ENCODE peak calls at places on chromosomes 6 and 20, in five cellular contexts. F is OCI-LY7; P is CD8-positive, alpha-beta memory T cell; C is Peyer's patch; B is mesenchymal stem cell. E is an unnamed sample. For H3K4me1, the result is how much of the 10 kb centered on the place peaks cover.

GRCh38 chr6:31829633-31830492 is 2.3 kb downstream of the HSPA1B start:
- DNase-seq in F (peak), P (no peak), C (no peak), B (peak), E (no peak)

GRCh38 chr20:46132705-46133120 is 14.6 kb downstream of the CD40 start:
- DNase-seq in F (peak), P (peak), C (peak), B (peak), E (peak)

GRCh38 chr6:166351715-166352285 is 9.5 kb upstream of the SFT2D1 start:
- DNase-seq in F (peak), P (no peak), C (no peak), B (no peak), E (no peak)

GRCh38 chr6:150156460-150156859 is 13.6 kb downstream of the PPP1R14C start:
- DNase-seq in F (no peak), P (no peak), C (no peak), B (no peak), E (no peak)

GRCh38 chr20:6703047-6703446 is 64.4 kb upstream of the BMP2 start:
- DNase-seq in F (no peak), P (no peak), C (no peak), B (no peak), E (no peak)

GRCh38 chr6:158688860-158689259 is 39.0 kb downstream of the SYTL3 start:
- DNase-seq in F (no peak), P (no peak), C (no peak), B (no peak), E (no peak)

GRCh38 chr6:25489399-25489798 is 162.6 kb upstream of the SCGN start:
- DNase-seq in F (peak), P (no peak), C (no peak), B (no peak), E (no peak)

GRCh38 chr6:424741-425417 is 33.3 kb downstream of the IRF4 start:
- DNase-seq in F (no peak), P (no peak), C (no peak), B (no peak), E (no peak)

GRCh38 chr20:17881741-17882064 is 86.9 kb downstream of the SNX5 start:
- DNase-seq in F (no peak), P (no peak), C (no peak), B (no peak), E (no peak)

GRCh38 chr6:46501136-46502089 is 10.2 kb upstream of the RCAN2 start:
- DNase-seq in F (no peak), P (no peak), C (no peak), B (no peak), E (no peak)

GRCh38 chr6:142377112-142377848 is 75.5 kb downstream of the ADGRG6 start:
- DNase-seq in F (no peak), P (no peak), C (no peak), B (peak), E (no peak)

GRCh38 chr20:37349517-37350491 is 3.9 kb downstream of the SRC start:
- DNase-seq in F (no peak), P (no peak), C (no peak), B (peak), E (no peak)

GRCh38 chr6:3376888-3377535 is 79.8 kb downstream of the SLC22A23 start:
- DNase-seq in F (no peak), P (no peak), C (no peak), B (no peak), E (no peak)

GRCh38 chr6:15588966-15589634 is 73.7 kb downstream of the DTNBP1 start:
- DNase-seq in F (no peak), P (no peak), C (no peak), B (peak), E (no peak)

GRCh38 chr20:23136893-23137745 is 51.0 kb upstream of the CD93 start:
- DNase-seq in F (no peak), P (no peak), C (no peak), B (no peak), E (no peak)

GRCh38 chr6:109075934-109076333 is 18.7 kb downstream of the SESN1 start:
- DNase-seq in F (no peak), P (no peak), C (no peak), B (peak), E (no peak)

GRCh38 chr6:154440022-154440421 is 70.5 kb downstream of the CNKSR3 start:
- DNase-seq in F (no peak), P (no peak), C (no peak), B (no peak), E (no peak)

GRCh38 chr20:3171391-3172125 is 1.8 kb downstream of the LZTS3 start:
- DNase-seq in F (no peak), P (no peak), C (no peak), B (no peak), E (no peak)

GRCh38 chr6:137910424-137910834 is 43.4 kb downstream of the TNFAIP3 start:
- DNase-seq in F (no peak), P (no peak), C (no peak), B (no peak), E (no peak)

GRCh38 chr6:137873273-137873762 is 6.3 kb downstream of the TNFAIP3 start:
- DNase-seq in F (no peak), P (peak), C (peak), B (peak), E (peak)

GRCh38 chr20:58877374-58878360 is 25.2 kb downstream of the GNAS start:
- DNase-seq in F (no peak), P (no peak), C (no peak), B (no peak), E (no peak)

GRCh38 chr20:4151342-4151741 is 136.0 kb upstream of the RNF24 start:
- DNase-seq in F (no peak), P (no peak), C (no peak), B (no peak), E (no peak)

GRCh38 chr6:22036699-22037098 is 260.1 kb downstream of the PRL start:
- DNase-seq in F (no peak), P (no peak), C (no peak), B (no peak), E (no peak)

GRCh38 chr6:170095273-170095976 is 195.5 kb downstream of the DLL1 start:
- DNase-seq in F (no peak), P (no peak), C (peak), B (no peak), E (no peak)

GRCh38 chr6:5466459-5466858 is 205.1 kb downstream of the FARS2 start:
- DNase-seq in F (no peak), P (no peak), C (no peak), B (peak), E (no peak)

GRCh38 chr6:136779682-136780081 is 12.6 kb downstream of the MAP3K5 start:
- DNase-seq in F (no peak), P (no peak), C (no peak), B (no peak), E (no peak)
- H3K4me1 ChIP-seq in F (under half), P (under half), C (under half), B (under half), E (under half)

GRCh38 chr20:50645253-50646068 is 45.9 kb downstream of the RIPOR3 start:
- DNase-seq in F (no peak), P (no peak), C (peak), B (peak), E (no peak)
- H3K27ac ChIP-seq in F (no peak), P (no peak), C (peak), B (peak), E (no peak)

GRCh38 chr6:152976749-152977148 is 6.1 kb downstream of the FBXO5 start:
- DNase-seq in F (no peak), P (no peak), C (no peak), B (peak), E (no peak)

GRCh38 chr6:152969688-152970418 is 13.0 kb downstream of the FBXO5 start:
- DNase-seq in F (no peak), P (no peak), C (no peak), B (no peak), E (no peak)

GRCh38 chr6:152978058-152978457 is 4.8 kb downstream of the FBXO5 start:
- DNase-seq in F (no peak), P (no peak), C (no peak), B (peak), E (no peak)

GRCh38 chr6:152975204-152975915 is 7.5 kb downstream of the FBXO5 start:
- DNase-seq in F (peak), P (no peak), C (no peak), B (peak), E (no peak)

DNA sequence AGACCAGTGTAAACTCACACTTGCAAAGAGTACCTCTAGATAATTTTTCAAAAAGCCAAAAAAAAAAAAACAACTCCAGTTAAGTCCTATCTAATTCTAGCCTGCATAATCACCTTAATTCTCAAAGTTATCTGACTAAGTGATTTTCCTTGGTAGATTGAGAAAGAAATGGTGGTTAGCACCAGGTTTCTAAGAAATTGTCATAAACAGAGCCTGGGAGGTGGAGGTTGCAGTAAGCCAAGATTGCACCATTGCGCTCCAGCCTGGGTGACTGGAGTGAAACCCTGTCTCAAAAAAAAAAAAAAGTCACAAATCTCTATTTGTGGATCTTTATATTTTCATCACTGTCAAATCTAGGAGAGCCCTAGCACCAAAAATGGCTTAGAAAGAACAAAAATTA is 8.9 kb downstream of the FBXO5 start:
- DNase-seq in F (no peak), P (no peak), C (no peak), B (no peak), E (no peak)
- H3K4me3 ChIP-seq in F (peak), P (no peak), C (no peak), B (no peak), E (no peak)

GRCh38 chr6:105642708-105643107 is 239.8 kb upstream of the PREP start:
- DNase-seq in F (no peak), P (no peak), C (no peak), B (peak), E (no peak)

GRCh38 chr6:105646391-105646867 is 243.5 kb upstream of the PREP start:
- DNase-seq in F (no peak), P (peak), C (peak), B (peak), E (peak)

GRCh38 chr6:105645958-105646357 is 243.1 kb upstream of the PREP start:
- DNase-seq in F (no peak), P (no peak), C (no peak), B (no peak), E (no peak)

GRCh38 chr6:105644073-105644489 is 241.2 kb upstream of the PREP start:
- DNase-seq in F (no peak), P (no peak), C (no peak), B (peak), E (no peak)

DNA sequence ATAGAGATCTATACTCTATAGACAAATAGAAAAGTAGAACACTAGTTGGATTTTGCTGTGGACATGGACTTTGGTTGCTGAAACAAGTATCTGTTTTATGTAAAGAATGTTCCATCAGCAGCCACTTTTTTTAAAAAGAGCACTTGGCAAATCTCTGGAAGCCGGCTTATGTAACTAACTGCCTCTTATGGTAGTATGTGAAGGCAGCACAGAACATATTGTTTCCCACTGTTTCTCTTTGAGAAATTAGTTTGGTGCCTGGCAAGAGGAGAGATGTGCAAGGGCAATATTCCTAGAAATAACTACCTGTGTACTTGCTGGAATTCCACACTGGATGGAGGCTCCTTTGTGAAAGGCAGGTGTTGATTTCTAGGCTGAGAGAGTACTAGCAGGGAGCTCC is 242.3 kb upstream of the PREP start:
- DNase-seq in F (no peak), P (no peak), C (no peak), B (no peak), E (no peak)
- H3K4me1 ChIP-seq in F (under half), P (half or more), C (under half), B (under half), E (under half)

DNA sequence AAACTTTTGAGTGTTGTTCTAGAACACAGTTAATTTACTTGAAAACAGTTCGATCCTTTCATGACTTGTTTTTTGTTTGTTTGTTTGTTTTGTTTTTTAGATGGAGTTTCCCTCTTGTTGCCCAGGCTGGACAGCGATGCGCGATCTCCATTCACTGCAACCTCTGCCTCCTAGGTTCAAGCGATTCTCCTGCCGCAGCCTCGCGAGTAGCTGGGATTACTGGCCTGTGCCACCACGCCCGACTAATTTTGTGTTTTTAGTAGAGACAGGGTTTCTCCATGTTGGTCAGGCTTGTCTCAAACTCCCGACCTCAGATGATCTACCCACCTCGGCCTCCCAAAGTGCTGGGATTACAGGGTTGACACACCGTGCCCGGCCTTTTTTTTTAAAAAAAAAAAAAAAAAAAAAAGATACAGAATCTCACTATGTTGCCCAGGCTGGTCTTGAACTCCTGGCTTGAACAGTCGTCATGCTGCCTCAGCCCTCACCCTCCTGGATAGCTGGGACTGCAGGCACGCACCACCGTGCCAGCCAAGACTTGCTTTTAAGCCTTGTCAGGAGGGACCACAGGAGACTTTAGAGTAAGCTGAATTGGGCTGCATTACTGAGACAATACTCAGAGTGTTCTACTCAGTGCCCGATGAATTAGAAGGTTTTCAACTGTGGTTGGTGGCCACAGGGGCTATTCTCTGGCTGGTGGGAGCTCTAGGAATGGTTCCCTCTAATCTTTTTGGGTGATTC is 76.7 kb upstream of the SLC22A16 start:
- DNase-seq in F (no peak), P (no peak), C (no peak), B (no peak), E (no peak)
- H3K27ac ChIP-seq in F (no peak), P (no peak), C (no peak), B (no peak), E (no peak)

GRCh38 chr20:47501117-47501482 is 587 bp upstream of the NCOA3 start:
- DNase-seq in F (no peak), P (no peak), C (no peak), B (no peak), E (no peak)

GRCh38 chr20:47501483-47502270 is at the start of gene NCOA3:
- DNase-seq in F (peak), P (peak), C (peak), B (peak), E (peak)

GRCh38 chr20:47499053-47499452 is 2.6 kb upstream of the NCOA3 start:
- DNase-seq in F (no peak), P (no peak), C (no peak), B (no peak), E (no peak)

GRCh38 chr20:47502271-47502730 is 614 bp downstream of the NCOA3 start:
- DNase-seq in F (no peak), P (no peak), C (peak), B (peak), E (peak)

GRCh38 chr20:47500554-47500953 is 1.1 kb upstream of the NCOA3 start:
- DNase-seq in F (no peak), P (no peak), C (no peak), B (peak), E (no peak)
- H3K4me3 ChIP-seq in F (peak), P (no peak), C (no peak), B (no peak), E (no peak)

E was measured in effector memory CD4-positive, alpha-beta T cell.